ENCODE peak calls at places on chromosomes 7 and 10, in five cellular contexts. E is PC-3, V is psoas muscle, L is spleen, Q is A673. A is an unnamed sample. For H3K4me1, the result is how much of the 10 kb centered on the place peaks cover.

GRCh38 chr7:31788445-31788844 is 101.4 kb downstream of the PPP1R17 start:
- DNase-seq in L (no peak), Q (no peak), E (no peak), V (no peak), A (no peak)

GRCh38 chr7:43753401-43753800 is 5.1 kb upstream of the BLVRA start:
- DNase-seq in V (no peak), L (no peak), E (no peak), Q (no peak), A (no peak)

GRCh38 chr10:11685787-11686218 is 56.4 kb upstream of the ECHDC3 start:
- DNase-seq in Q (peak), E (peak), V (peak), L (peak), A (peak)

GRCh38 chr7:72234086-72234485 is 178.1 kb downstream of the CALN1 start:
- DNase-seq in V (no peak), L (no peak), E (no peak), Q (no peak), A (no peak)

GRCh38 chr10:72834183-72834825 is 59.2 kb upstream of the OIT3 start:
- DNase-seq in L (no peak), E (peak), Q (peak), V (no peak), A (no peak)

GRCh38 chr7:28383949-28384348 is 28.4 kb upstream of the CREB5 start:
- DNase-seq in Q (no peak), L (no peak), V (no peak), E (no peak), A (no peak)

GRCh38 chr7:12888727-12889126 is 201.3 kb downstream of the ARL4A start:
- DNase-seq in Q (no peak), E (no peak), L (no peak), V (no peak), A (no peak)

GRCh38 chr7:78063758-78064157 is 265.2 kb downstream of the PHTF2 start:
- DNase-seq in L (no peak), Q (no peak), E (no peak), V (no peak), A (no peak)

GRCh38 chr7:1669954-1670893 is at the start of gene ELFN1:
- DNase-seq in E (no peak), V (peak), L (peak), Q (peak), A (peak)

GRCh38 chr7:157250605-157251228 is 86.1 kb upstream of the DNAJB6 start:
- DNase-seq in Q (peak), L (no peak), V (no peak), E (peak), A (no peak)

GRCh38 chr10:77661100-77661499 is 23.5 kb upstream of the KCNMA1 start:
- DNase-seq in Q (no peak), L (no peak), E (no peak), V (no peak), A (no peak)

GRCh38 chr7:475951-476441 is 43.6 kb downstream of the PDGFA start:
- DNase-seq in Q (no peak), E (no peak), V (peak), L (peak), A (peak)

GRCh38 chr7:91656486-91657237 is 223.8 kb downstream of the MTERF1 start:
- DNase-seq in E (no peak), V (no peak), Q (no peak), L (no peak), A (no peak)

GRCh38 chr7:128459394-128459878 is 3.8 kb downstream of the HILPDA start:
- DNase-seq in E (peak), Q (peak), V (peak), L (no peak), A (peak)

GRCh38 chr7:120857558-120858298 is at the start of gene TSPAN12:
- DNase-seq in Q (peak), V (peak), L (peak), E (peak), A (peak)

GRCh38 chr7:31995134-31995533 is 75.1 kb downstream of the PDE1C start:
- DNase-seq in L (no peak), V (no peak), Q (no peak), E (peak), A (no peak)

GRCh38 chr10:103759100-103759781 is 96.1 kb downstream of the SH3PXD2A start:
- DNase-seq in L (no peak), Q (peak), V (peak), E (peak), A (no peak)

GRCh38 chr7:114450431-114450830 is 35.8 kb downstream of the FOXP2 start:
- DNase-seq in Q (no peak), L (no peak), E (no peak), V (no peak), A (no peak)

GRCh38 chr7:68417002-68417401 is 1181.3 kb upstream of the AUTS2 start:
- DNase-seq in E (no peak), Q (no peak), L (no peak), V (no peak), A (no peak)

GRCh38 chr10:22723783-22724182 is 9.4 kb upstream of the PIP4K2A start:
- DNase-seq in Q (no peak), L (no peak), E (no peak), V (no peak), A (no peak)

GRCh38 chr10:86217386-86218080 is 149.1 kb downstream of the GRID1 start:
- DNase-seq in E (no peak), V (no peak), L (no peak), Q (no peak), A (no peak)

GRCh38 chr7:152989889-152990380 is 230.4 kb downstream of the ACTR3B start:
- DNase-seq in L (no peak), Q (peak), E (no peak), V (no peak), A (no peak)

GRCh38 chr10:100688201-100688600 is 57.2 kb upstream of the PAX2 start:
- DNase-seq in E (no peak), Q (no peak), L (peak), V (no peak), A (no peak)

GRCh38 chr10:6347391-6347951 is 144.7 kb downstream of the PFKFB3 start:
- DNase-seq in Q (peak), E (no peak), L (peak), V (peak), A (peak)

GRCh38 chr7:49255061-49255460 is 330.7 kb downstream of the CDC14C start:
- DNase-seq in Q (no peak), V (no peak), E (peak), L (no peak), A (no peak)

GRCh38 chr10:130194991-130195645 is 58.9 kb downstream of the GLRX3 start:
- DNase-seq in E (no peak), Q (no peak), L (peak), V (peak), A (no peak)

GRCh38 chr10:103661951-103662405 is 168.5 kb downstream of the NEURL1 start:
- DNase-seq in L (no peak), V (no peak), E (no peak), Q (no peak), A (no peak)

GRCh38 chr10:131775444-131775832 is 125.4 kb upstream of the PPP2R2D start:
- DNase-seq in E (no peak), Q (no peak), L (no peak), V (no peak), A (no peak)

GRCh38 chr7:135167360-135167759 is 3.1 kb downstream of the CYREN start:
- DNase-seq in E (no peak), V (no peak), Q (no peak), L (no peak), A (no peak)

GRCh38 chr10:21737061-21737460 is 203.0 kb downstream of the MLLT10 start:
- DNase-seq in L (no peak), Q (no peak), V (no peak), E (no peak), A (no peak)

GRCh38 chr7:2175091-2175490 is 57.7 kb downstream of the MAD1L1 start:
- DNase-seq in E (no peak), L (peak), V (peak), Q (no peak), A (peak)

GRCh38 chr10:34506773-34507172 is 308.3 kb downstream of the PARD3 start:
- DNase-seq in Q (no peak), V (no peak), L (no peak), E (no peak), A (no peak)

GRCh38 chr10:117442521-117442920 is 67.3 kb upstream of the PDZD8 start:
- DNase-seq in Q (no peak), V (no peak), L (peak), E (no peak), A (no peak)

GRCh38 chr7:29071203-29071804 is 75.0 kb downstream of the CPVL start:
- DNase-seq in E (no peak), L (no peak), V (no peak), Q (no peak), A (no peak)

GRCh38 chr7:84524714-84525694 is 330.4 kb upstream of the SEMA3A start:
- DNase-seq in V (no peak), L (no peak), E (peak), Q (no peak), A (peak)

GRCh38 chr7:159143780-159144755 is 599 bp downstream of the VIPR2 start:
- DNase-seq in E (no peak), V (peak), Q (no peak), L (peak), A (peak)

GRCh38 chr7:151079199-151079910 is 1.3 kb downstream of the FASTK start:
- DNase-seq in E (no peak), L (peak), V (no peak), Q (no peak), A (peak)
- H3K27ac ChIP-seq in E (no peak), L (no peak), V (peak), Q (peak), A (no peak)

GRCh38 chr10:45373003-45373782 is 823 bp upstream of the ALOX5 start:
- DNase-seq in E (no peak), Q (no peak), V (no peak), L (peak), A (peak)
- H3K4me3 ChIP-seq in E (peak), Q (no peak), V (peak), L (peak), A (peak)

GRCh38 chr10:73991203-73991602 is 6.7 kb upstream of the VCL start:
- DNase-seq in V (no peak), Q (no peak), L (no peak), E (no peak), A (no peak)
- H3K4me1 ChIP-seq in V (under half), Q (under half), L (under half), E (under half), A (under half)

GRCh38 chr10:45418859-45419672 is 45.0 kb downstream of the ALOX5 start:
- DNase-seq in E (no peak), V (peak), L (peak), Q (no peak), A (peak)

GRCh38 chr10:45420453-45421192 is 46.6 kb downstream of the ALOX5 start:
- DNase-seq in Q (peak), V (peak), L (peak), E (peak), A (peak)

GRCh38 chr10:45418417-45418858 is 44.4 kb downstream of the ALOX5 start:
- DNase-seq in E (no peak), Q (no peak), V (no peak), L (no peak), A (no peak)

GRCh38 chr10:45421231-45422097 is 47.4 kb downstream of the ALOX5 start:
- DNase-seq in Q (no peak), V (no peak), L (peak), E (no peak), A (no peak)

DNA sequence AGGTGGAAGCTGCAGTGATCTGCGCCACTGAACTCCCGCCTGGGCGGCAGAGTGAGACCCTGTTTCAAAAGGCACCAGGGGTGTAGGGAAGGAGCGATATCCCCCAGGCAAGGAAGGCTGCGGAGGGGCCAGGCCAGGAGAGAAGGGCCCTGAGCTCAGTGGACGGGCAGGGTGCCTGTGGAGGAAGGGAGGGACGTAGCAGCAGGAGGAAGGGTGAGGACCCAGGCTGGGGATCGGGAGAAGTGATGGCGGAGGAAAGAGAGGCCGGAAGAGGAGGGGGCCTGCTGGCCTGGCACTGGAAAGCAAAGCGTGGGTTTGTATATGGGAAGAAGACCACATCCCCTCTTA is 45.6 kb downstream of the ALOX5 start:
- DNase-seq in Q (no peak), V (peak), L (no peak), E (no peak), A (peak)
- H3K27ac ChIP-seq in Q (no peak), V (peak), L (peak), E (no peak), A (peak)

A was measured in right cardiac atrium.